ENCODE peak calls at places on chromosomes 16 and 17, in six cellular contexts. Z, D, H, G, U and N are unnamed samples.

GRCh38 chr16:81908466-81909230 is 102.6 kb downstream of the SDR42E1 start:
- DNase-seq in U (peak), D (no peak), G (no peak), H (peak), Z (no peak), N (no peak)

GRCh38 chr17:58356231-58356630 is 4.2 kb upstream of the SUPT4H1 start:
- DNase-seq in G (no peak), D (no peak), Z (no peak), U (no peak), H (no peak), N (no peak)

GRCh38 chr16:22070361-22071351 is 21.7 kb upstream of the VWA3A start:
- DNase-seq in G (peak), Z (no peak), D (no peak), U (peak), H (no peak), N (no peak)

GRCh38 chr17:50136096-50136687 is 6.2 kb upstream of the SAMD14 start:
- DNase-seq in H (no peak), D (no peak), G (no peak), Z (no peak), U (no peak), N (no peak)

GRCh38 chr17:604719-605118 is 109.9 kb downstream of the VPS53 start:
- DNase-seq in Z (no peak), U (no peak), D (no peak), G (no peak), H (no peak), N (no peak)

GRCh38 chr16:63617047-63617989 is 1504.5 kb downstream of the CDH11 start:
- DNase-seq in H (no peak), U (no peak), D (no peak), G (no peak), Z (no peak), N (no peak)

GRCh38 chr17:18160128-18160856 is 23.3 kb upstream of the ALKBH5 start:
- DNase-seq in G (no peak), Z (no peak), H (no peak), U (peak), D (no peak), N (no peak)

GRCh38 chr16:74743668-74744299 is 30.8 kb downstream of the FA2H start:
- DNase-seq in G (no peak), U (peak), Z (no peak), D (peak), H (peak), N (peak)

GRCh38 chr16:30758988-30759461 is 2.8 kb downstream of the CFAP119 start:
- DNase-seq in U (no peak), Z (no peak), G (no peak), D (no peak), H (no peak), N (no peak)

GRCh38 chr16:50311891-50312501 is 45.6 kb downstream of the ADCY7 start:
- DNase-seq in U (no peak), H (no peak), D (no peak), Z (no peak), G (no peak), N (no peak)

GRCh38 chr16:886802-887731 is 83.7 kb downstream of the LMF1 start:
- DNase-seq in D (no peak), U (no peak), G (no peak), Z (no peak), H (no peak), N (no peak)
- H3K4me3 ChIP-seq in D (no peak), U (no peak), G (no peak), Z (no peak), H (no peak), N (no peak)

GRCh38 chr16:79054593-79054992 is 545.9 kb downstream of the MAF start:
- DNase-seq in U (no peak), Z (no peak), H (no peak), D (no peak), G (no peak), N (no peak)
- TF ChIP-seq CTCF in U (no peak), Z (no peak), H (no peak), D (no peak), G (no peak), N (no peak)

GRCh38 chr17:39596543-39597267 is 11.0 kb downstream of the NEUROD2 start:
- DNase-seq in G (no peak), U (no peak), D (no peak), H (no peak), Z (no peak), N (no peak)
- H3K4me3 ChIP-seq in G (no peak), U (no peak), D (no peak), H (no peak), Z (no peak), N (no peak)

GRCh38 chr16:56960681-56961281 is 969 bp upstream of the CETP start:
- DNase-seq in U (no peak), G (no peak), H (no peak), Z (no peak), D (no peak), N (no peak)

GRCh38 chr16:56953006-56953405 is 8.7 kb upstream of the CETP start:
- DNase-seq in D (no peak), H (no peak), U (no peak), Z (no peak), G (no peak), N (no peak)

GRCh38 chr16:56961386-56961785 is 364 bp upstream of the CETP start:
- DNase-seq in G (no peak), U (no peak), D (no peak), H (no peak), Z (no peak), N (no peak)

GRCh38 chr16:56956076-56956475 is 5.7 kb upstream of the CETP start:
- DNase-seq in H (no peak), D (no peak), G (no peak), Z (no peak), U (no peak), N (no peak)

GRCh38 chr16:56956756-56957155 is 5.0 kb upstream of the CETP start:
- DNase-seq in Z (no peak), G (no peak), D (no peak), H (no peak), U (no peak), N (no peak)
- TF ChIP-seq CTCF in Z (peak), G (no peak), D (no peak), H (no peak), U (no peak), N (peak)

GRCh38 chr16:70681382-70682238 is 4.2 kb downstream of the MTSS2 start:
- DNase-seq in D (no peak), G (no peak), Z (no peak), U (no peak), H (no peak), N (no peak)
- H3K4me3 ChIP-seq in D (no peak), G (peak), Z (peak), U (peak), H (peak), N (no peak)

GRCh38 chr17:7435676-7436555 is 681 bp downstream of the TMEM102 start:
- DNase-seq in D (no peak), Z (no peak), U (peak), G (no peak), H (no peak), N (no peak)
- TF ChIP-seq CTCF in D (peak), Z (peak), U (peak), G (no peak), H (peak), N (peak)

DNA sequence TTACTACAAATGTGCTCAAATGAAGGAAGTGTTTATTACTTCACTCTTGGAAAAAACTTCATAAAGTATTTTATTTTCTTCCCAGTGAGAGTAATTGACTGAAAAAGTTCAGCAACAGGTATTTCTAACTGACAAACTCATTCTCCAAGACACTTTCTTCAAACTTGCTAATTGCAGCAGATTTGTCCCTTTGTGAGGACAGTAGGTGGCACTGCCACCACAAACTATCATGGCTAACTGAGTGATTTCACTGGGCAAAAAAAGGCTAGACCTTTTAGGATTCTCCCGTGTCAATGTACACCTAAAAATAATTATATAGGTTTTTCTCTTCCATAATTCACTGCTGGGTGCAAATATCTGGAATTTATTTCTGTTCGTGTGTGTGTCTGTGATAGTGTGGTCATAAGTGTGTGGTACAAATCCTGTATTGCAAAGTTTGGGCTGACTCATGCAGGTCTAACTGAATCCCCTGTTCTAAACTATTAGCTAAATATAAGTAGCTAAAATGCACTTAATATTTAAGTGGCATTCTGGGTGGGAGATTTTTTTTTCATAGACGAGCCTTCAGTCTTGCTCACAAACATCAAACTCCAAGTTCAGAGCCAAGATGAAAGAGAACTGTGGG is 3.9 kb downstream of the HS3ST3A1 start:
- DNase-seq in H (no peak), U (peak), G (no peak), Z (no peak), D (no peak), N (no peak)
- H3K4me3 ChIP-seq in H (no peak), U (no peak), G (no peak), Z (no peak), D (peak), N (no peak)